ENCODE peak calls at places on chromosomes 7 and 10, in ten cellular contexts. D is activated CD4-positive, alpha-beta T cell treated with anti-CD3 and anti-CD28 coated beads, Interleukin-2, amount 50 U/mL, for 48 hours; G is AG08396; B is stimulated activated CD8-positive, alpha-beta memory T cell treated with anti-CD3 and anti-CD28 coated beads, Interleukin-15, amount 100 ng/mL, for 24 hours; H is amniotic stem cell; S is GM03348; J is NCI-H69; E is ecto neural progenitor cell; N is T-helper 22 cell; M is WTC11. T is an unnamed sample.

GRCh38 chr7:150997075-150997511 is 6.3 kb downstream of the NOS3 start:
- DNase-seq in D (no peak), G (no peak), B (no peak), H (no peak), S (no peak), J (no peak), E (peak), N (no peak), M (no peak), T (no peak)

GRCh38 chr10:22251751-22252285 is 34.0 kb upstream of the EBLN1 start:
- DNase-seq in D (peak), G (peak), B (peak), H (no peak), S (peak), J (peak), E (peak), N (peak), M (peak), T (peak)

GRCh38 chr7:18762189-18762588 is 266.6 kb downstream of the HDAC9 start:
- DNase-seq in D (no peak), G (peak), B (no peak), H (peak), S (peak), J (no peak), E (no peak), N (no peak), M (no peak), T (peak)

GRCh38 chr10:49116509-49117365 is 1.4 kb upstream of the VSTM4 start:
- DNase-seq in D (no peak), G (no peak), B (no peak), H (no peak), S (no peak), J (no peak), E (peak), N (no peak), M (no peak), T (no peak)

GRCh38 chr10:91709394-91709798 is 76.5 kb upstream of the PPP1R3C start:
- DNase-seq in D (no peak), G (no peak), B (no peak), H (no peak), S (no peak), J (peak), E (no peak), N (no peak), M (no peak), T (peak)

GRCh38 chr10:43824934-43825333 is 176.3 kb upstream of the ZNF32 start:
- DNase-seq in D (no peak), G (peak), B (no peak), H (no peak), S (no peak), J (no peak), E (no peak), N (no peak), M (no peak), T (peak)

GRCh38 chr10:69104994-69105790 is 17.3 kb downstream of the SRGN start:
- DNase-seq in D (no peak), G (no peak), B (no peak), H (no peak), S (no peak), J (no peak), E (no peak), N (no peak), M (no peak), T (no peak)

GRCh38 chr10:100878291-100878910 is 34.4 kb upstream of the SLF2 start:
- DNase-seq in D (peak), G (peak), B (no peak), H (peak), S (peak), J (peak), E (peak), N (no peak), M (peak), T (peak)

GRCh38 chr7:79782256-79782655 is 328.8 kb upstream of the MAGI2 start:
- DNase-seq in D (no peak), G (no peak), B (no peak), H (no peak), S (no peak), J (no peak), E (no peak), N (no peak), M (no peak), T (peak)

GRCh38 chr10:14625210-14625621 is 149.5 kb downstream of the FAM107B start:
- DNase-seq in D (no peak), G (no peak), B (no peak), H (no peak), S (no peak), J (peak), E (no peak), N (no peak), M (no peak), T (no peak)